ENCODE peak calls at places on chromosome 7, in four cellular contexts. U is HCT116, T is tibial artery, X is fibroblast of lung. V is an unnamed sample.

GRCh38 chr7:152699101-152699500 is 23.2 kb upstream of the XRCC2 start:
- DNase-seq in U (no peak), T (no peak), X (no peak), V (no peak)

GRCh38 chr7:75642810-75643486 is 95.8 kb downstream of the HIP1 start:
- DNase-seq in U (peak; percentile 54), T (peak; percentile 45), X (peak; percentile 67), V (peak; percentile 72)

GRCh38 chr7:2482725-2483451 is 6.7 kb upstream of the GRIFIN start:
- DNase-seq in U (no peak), T (no peak), X (no peak), V (no peak)

GRCh38 chr7:138864667-138865066 is 66.7 kb upstream of the ATP6V0A4 start:
- DNase-seq in U (no peak), T (no peak), X (peak; percentile 85), V (no peak)

GRCh38 chr7:50309130-50309478 is 4.6 kb downstream of the IKZF1 start:
- DNase-seq in U (no peak), T (no peak), X (no peak), V (no peak)

GRCh38 chr7:29239638-29240037 is 45.1 kb downstream of the CHN2 start:
- DNase-seq in U (no peak), T (no peak), X (no peak), V (no peak)

GRCh38 chr7:46450425-46450824 is 529.4 kb upstream of the IGFBP3 start:
- DNase-seq in U (no peak), T (no peak), X (no peak), V (no peak)

GRCh38 chr7:41956712-41957111 is 253.8 kb upstream of the INHBA start:
- DNase-seq in U (no peak), T (no peak), X (no peak), V (no peak)

GRCh38 chr7:27192546-27193334 is 7.2 kb downstream of the HOXA13 start:
- DNase-seq in U (no peak), T (peak; percentile 26), X (no peak), V (no peak)
- H3K27me3 ChIP-seq in U (no peaks in the 10 kb centered on the region), T (peaks cover 95% of the 10 kb centered on the region), X (peaks cover 72% of the 10 kb centered on the region), V (peaks cover 48% of the 10 kb centered on the region)

GRCh38 chr7:6228363-6228762 is 44.1 kb downstream of the CYTH3 start:
- DNase-seq in U (no peak), T (no peak), X (peak; percentile 41), V (no peak)
- H3K4me1 ChIP-seq in U (peaks cover 15% of the 10 kb centered on the region), T (peaks cover 26% of the 10 kb centered on the region), X (peaks cover 16% of the 10 kb centered on the region), V (peaks cover 4% of the 10 kb centered on the region)

GRCh38 chr7:157358753-157359096 is 21.9 kb downstream of the DNAJB6 start:
- DNase-seq in U (no peak), T (no peak), X (no peak), V (no peak)
- H3K4me3 ChIP-seq in U (no peak overlapping the region), T (no peak overlapping the region), X (no peak overlapping the region), V (no peak overlapping the region)

DNA sequence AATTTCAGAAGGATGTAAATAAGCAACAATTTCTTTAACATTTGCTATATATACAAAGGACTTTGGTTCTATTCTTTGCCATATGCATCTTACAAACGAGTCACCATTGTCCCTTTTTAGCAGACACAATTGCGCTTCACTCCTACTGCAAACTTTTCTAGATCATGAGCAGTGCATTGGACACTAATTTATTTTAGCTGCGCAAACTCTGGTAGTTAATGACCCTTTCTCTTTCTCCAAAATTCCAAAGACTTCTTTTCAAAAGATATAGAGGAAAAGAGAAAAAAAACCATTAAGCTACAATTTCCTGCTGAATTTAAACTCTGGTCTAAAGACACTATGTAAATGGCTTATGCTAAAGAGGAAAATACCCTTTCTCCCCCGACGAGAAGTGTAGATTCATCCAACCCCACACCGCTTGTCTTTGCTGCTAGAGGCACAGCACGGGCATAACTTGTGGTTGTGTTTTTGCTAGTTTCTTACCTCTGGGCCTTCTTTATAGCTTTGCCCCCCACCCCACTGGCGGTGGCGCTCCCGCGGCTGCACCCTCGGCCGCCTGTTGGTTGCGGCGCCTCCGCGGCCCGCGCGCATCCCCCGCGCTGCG is 84.0 kb downstream of the SNX10 start:
- DNase-seq in U (no peak), T (no peak), X (no peak), V (no peak)
- H3K27me3 ChIP-seq in U (no peaks in the 10 kb centered on the region), T (peaks cover 94% of the 10 kb centered on the region), X (peaks cover 14% of the 10 kb centered on the region), V (peaks cover 20% of the 10 kb centered on the region)

GRCh38 chr7:142481548-142481947 is 223.7 kb upstream of the PRSS58 start:
- DNase-seq in U (no peak), T (no peak), X (no peak), V (no peak)
- H3K4me1 ChIP-seq in U (peaks cover 7% of the 10 kb centered on the region), T (peaks cover 4% of the 10 kb centered on the region), X (peaks cover 2% of the 10 kb centered on the region), V (no peaks in the 10 kb centered on the region)

V was measured in ascending aorta.